ENCODE peak calls at places on chromosomes 1 and 21, in four cellular contexts. H is K562, R is H1, S is GM12878. E is an unnamed sample.

GRCh38 chr1:65825736-65826135 is 33.0 kb downstream of the PDE4B start:
- DNase-seq in H (no peak), R (no peak), S (no peak), E (no peak)

GRCh38 chr1:42680045-42680444 is 2.2 kb upstream of the YBX1 start:
- DNase-seq in H (no peak), R (no peak), S (no peak), E (no peak)

GRCh38 chr1:66723985-66724384 is 28.3 kb upstream of the DYNLT5 start:
- DNase-seq in H (no peak), R (no peak), S (no peak), E (no peak)

GRCh38 chr21:15804247-15804985 is 74.6 kb downstream of the USP25 start:
- DNase-seq in H (no peak), R (no peak), S (no peak), E (no peak)

GRCh38 chr21:28375708-28376385 is 616.8 kb downstream of the LTN1 start:
- DNase-seq in H (no peak), R (no peak), S (no peak), E (no peak)

GRCh38 chr1:161985301-161985825 is 38.3 kb downstream of the OLFML2B start:
- DNase-seq in H (no peak), R (no peak), S (no peak), E (no peak)

GRCh38 chr1:36322786-36323635 is 434 bp downstream of the EVA1B start:
- DNase-seq in H (peak; percentile 77), R (peak; percentile 79), S (no peak), E (no peak)

GRCh38 chr1:145947551-145947950 is 10.3 kb downstream of the LIX1L start:
- DNase-seq in H (no peak), R (no peak), S (no peak), E (no peak)

GRCh38 chr1:181033799-181034391 is at the start of gene MR1:
- DNase-seq in H (peak; percentile 87), R (no peak), S (peak; percentile 92), E (peak; percentile 78)

GRCh38 chr1:165069829-165070228 is 286.7 kb downstream of the LMX1A start:
- DNase-seq in H (no peak), R (no peak), S (no peak), E (no peak)

GRCh38 chr1:32465541-32466002 is 700 bp downstream of the ZBTB8B start:
- DNase-seq in H (no peak), R (no peak), S (no peak), E (no peak)

GRCh38 chr1:171655215-171656116 is 3.0 kb upstream of the MYOC start:
- DNase-seq in H (peak; percentile 67), R (peak; percentile 98), S (no peak), E (peak; percentile 18)

GRCh38 chr1:244010191-244010590 is 40.9 kb upstream of the ZBTB18 start:
- DNase-seq in H (no peak), R (no peak), S (no peak), E (no peak)

GRCh38 chr1:200739499-200740290 is 1.0 kb downstream of the CAMSAP2 start:
- DNase-seq in H (peak; percentile 63), R (no peak), S (no peak), E (peak; percentile 3)

GRCh38 chr1:63189677-63190076 is 132.7 kb upstream of the FOXD3 start:
- DNase-seq in H (no peak), R (no peak), S (no peak), E (no peak)

GRCh38 chr21:34614443-34614692 is 545 bp downstream of the RCAN1 start:
- DNase-seq in H (peak; percentile 72), R (no peak), S (no peak), E (no peak)

GRCh38 chr1:151326619-151327222 is 495 bp downstream of the PI4KB start:
- DNase-seq in H (no peak), R (no peak), S (no peak), E (no peak)

GRCh38 chr1:45348966-45349677 is 8.9 kb upstream of the MUTYH start:
- DNase-seq in H (no peak), R (no peak), S (no peak), E (no peak)

GRCh38 chr1:41806472-41807155 is 112.1 kb downstream of the HIVEP3 start:
- DNase-seq in H (peak; percentile 24), R (no peak), S (no peak), E (no peak)

GRCh38 chr1:97145321-97145956 is 423.9 kb downstream of the PTBP2 start:
- DNase-seq in H (no peak), R (no peak), S (no peak), E (no peak)

GRCh38 chr1:65525297-65526048 is 105.0 kb downstream of the LEPR start:
- DNase-seq in H (peak; percentile 75), R (peak; percentile 59), S (no peak), E (no peak)

GRCh38 chr1:41387667-41388091 is 26.4 kb downstream of the FOXO6 start:
- DNase-seq in H (no peak), R (peak; percentile 77), S (no peak), E (no peak)

GRCh38 chr1:214570442-214570841 is 19.0 kb upstream of the PTPN14 start:
- DNase-seq in H (no peak), R (no peak), S (no peak), E (no peak)

GRCh38 chr1:2312589-2313301 is 78.6 kb downstream of the MORN1 start:
- DNase-seq in H (peak; percentile 38), R (no peak), S (no peak), E (no peak)

GRCh38 chr1:30088594-30089556 is 634.5 kb downstream of the MATN1 start:
- DNase-seq in H (peak; percentile 27), R (no peak), S (no peak), E (no peak)

GRCh38 chr1:87224209-87224608 is 104.5 kb upstream of the LMO4 start:
- DNase-seq in H (no peak), R (no peak), S (no peak), E (no peak)

GRCh38 chr1:226863446-226863845 is 7.0 kb upstream of the PSEN2 start:
- DNase-seq in H (no peak), R (peak; percentile 41), S (no peak), E (no peak)

GRCh38 chr1:13583592-13583963 is at the start of gene PDPN:
- DNase-seq in H (no peak), R (peak; percentile 85), S (no peak), E (no peak)
- TF ChIP-seq CBX5 in H (no peak), R (no peak), S (no peak), E (no peak)

GRCh38 chr1:203036537-203036936 is 10.2 kb downstream of the PPFIA4 start:
- DNase-seq in H (no peak), R (no peak), S (no peak), E (no peak)
- TF ChIP-seq CBX5 in H (no peak), R (no peak), S (no peak), E (no peak)

GRCh38 chr1:173149887-173150286 is 57.2 kb downstream of the TNFSF4 start:
- DNase-seq in H (no peak), R (no peak), S (no peak), E (no peak)

GRCh38 chr1:173152585-173152984 is 54.5 kb downstream of the TNFSF4 start:
- DNase-seq in H (no peak), R (no peak), S (no peak), E (no peak)

GRCh38 chr1:173150795-173151194 is 56.3 kb downstream of the TNFSF4 start:
- DNase-seq in H (no peak), R (no peak), S (no peak), E (no peak)

GRCh38 chr1:173148538-173148937 is 58.6 kb downstream of the TNFSF4 start:
- DNase-seq in H (no peak), R (no peak), S (no peak), E (no peak)

GRCh38 chr1:173148971-173149370 is 58.2 kb downstream of the TNFSF4 start:
- DNase-seq in H (no peak), R (no peak), S (no peak), E (no peak)
- TF ChIP-seq CBX5 in H (no peak), R (no peak), S (no peak), E (no peak)

GRCh38 chr1:237556911-237557310 is 333.8 kb downstream of the ZP4 start:
- DNase-seq in H (no peak), R (no peak), S (no peak), E (no peak)

GRCh38 chr1:237566581-237566980 is 324.1 kb downstream of the ZP4 start:
- DNase-seq in H (no peak), R (no peak), S (no peak), E (peak; percentile 3)

GRCh38 chr1:237565236-237565635 is 325.5 kb downstream of the ZP4 start:
- DNase-seq in H (no peak), R (no peak), S (no peak), E (no peak)

DNA sequence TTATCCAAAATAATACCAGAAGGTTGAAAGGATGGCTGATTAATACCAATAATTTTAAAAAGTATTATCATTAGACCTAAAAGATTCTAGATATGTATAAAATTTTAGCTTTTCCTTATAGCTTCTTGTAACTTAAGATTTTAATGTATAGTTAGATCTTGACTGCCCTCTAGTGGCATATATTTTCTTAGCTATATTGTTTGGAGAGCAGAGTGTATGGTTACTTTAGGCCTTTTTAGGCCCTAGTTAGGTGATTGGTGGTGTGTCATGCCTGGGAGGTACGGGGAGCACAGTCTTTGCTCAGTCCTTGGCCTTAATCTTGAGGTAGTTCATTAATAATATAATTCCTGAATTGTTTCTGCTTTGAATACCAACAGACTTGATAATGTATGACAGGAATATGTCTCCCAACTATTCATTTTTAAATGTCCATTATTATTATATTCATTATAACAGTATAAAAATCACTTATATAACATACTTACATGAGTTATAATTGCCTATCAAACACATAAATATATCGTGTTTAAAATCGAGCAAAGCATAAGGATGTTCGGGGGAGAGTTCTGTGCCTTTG is 328.4 kb downstream of the ZP4 start:
- DNase-seq in H (peak; percentile 59), R (no peak), S (peak; percentile 4), E (peak; percentile 61)
- TF ChIP-seq CBX5 in H (no peak), R (no peak), S (no peak), E (no peak)